ENCODE peak calls at places on chromosome 12, in seven cellular contexts. F is uterus, M is heart left ventricle, A is adrenal gland, Y is HepG2, V is esophagus squamous epithelium, O is spleen. U is an unnamed sample.

GRCh38 chr12:56129210-56129691 is 1.2 kb downstream of the ESYT1 start:
- DNase-seq in F (peak; percentile 72), M (peak; percentile 69), A (peak; percentile 54), Y (no peak), V (no peak), O (peak; percentile 96), U (peak; percentile 29)

GRCh38 chr12:47755655-47756562 is 2.8 kb downstream of the RAPGEF3 start:
- DNase-seq in F (no peak), M (no peak), A (no peak), Y (no peak), V (no peak), O (peak; percentile 67), U (no peak)

GRCh38 chr12:116087399-116087798 is 190.1 kb downstream of the MED13L start:
- DNase-seq in F (no peak), M (no peak), A (no peak), Y (no peak), V (no peak), O (no peak), U (no peak)

GRCh38 chr12:106106892-106107291 is 31.9 kb downstream of the NUAK1 start:
- DNase-seq in F (peak; percentile 66), M (no peak), A (no peak), Y (no peak), V (no peak), O (no peak), U (no peak)

GRCh38 chr12:106205208-106206069 is 42.4 kb downstream of the CKAP4 start:
- DNase-seq in F (no peak), M (peak; percentile 57), A (peak; percentile 40), Y (peak; percentile 20), V (no peak), O (peak; percentile 46), U (no peak)

GRCh38 chr12:13146539-13146938 is 43.1 kb upstream of the GSG1 start:
- DNase-seq in F (peak; percentile 30), M (no peak), A (no peak), Y (no peak), V (no peak), O (no peak), U (no peak)

GRCh38 chr12:76649091-76649490 is 89.5 kb upstream of the OSBPL8 start:
- DNase-seq in F (no peak), M (no peak), A (no peak), Y (no peak), V (no peak), O (no peak), U (no peak)

GRCh38 chr12:116143883-116144266 is 133.6 kb downstream of the MED13L start:
- DNase-seq in F (no peak), M (no peak), A (no peak), Y (no peak), V (no peak), O (no peak), U (no peak)

GRCh38 chr12:54048694-54049093 is 4.9 kb upstream of the HOXC4 start:
- DNase-seq in F (no peak), M (no peak), A (no peak), Y (no peak), V (no peak), O (no peak), U (no peak)

GRCh38 chr12:71800177-71800576 is 39.4 kb upstream of the TBC1D15 start:
- DNase-seq in F (no peak), M (no peak), A (no peak), Y (no peak), V (no peak), O (no peak), U (no peak)

GRCh38 chr12:103944964-103945363 is 14.8 kb downstream of the HSP90B1 start:
- DNase-seq in F (no peak), M (no peak), A (no peak), Y (no peak), V (no peak), O (no peak), U (no peak)

GRCh38 chr12:13918883-13919282 is 62.5 kb downstream of the GRIN2B start:
- DNase-seq in F (no peak), M (no peak), A (no peak), Y (no peak), V (no peak), O (no peak), U (no peak)

GRCh38 chr12:70830221-70831061 is 90.1 kb downstream of the PTPRR start:
- DNase-seq in F (no peak), M (no peak), A (no peak), Y (no peak), V (no peak), O (no peak), U (no peak)

GRCh38 chr12:101594700-101595099 is at the start of gene MYBPC1:
- DNase-seq in F (no peak), M (no peak), A (no peak), Y (no peak), V (no peak), O (no peak), U (no peak)

GRCh38 chr12:53675701-53676607 is at the start of gene ATP5MC2:
- DNase-seq in F (peak; percentile 97), M (peak; percentile 97), A (peak; percentile 96), Y (peak; percentile 96), V (peak; percentile 74), O (peak; percentile 99), U (peak; percentile 94)

GRCh38 chr12:102543494-102543893 is 63.1 kb upstream of the IGF1 start:
- DNase-seq in F (no peak), M (no peak), A (no peak), Y (no peak), V (no peak), O (no peak), U (no peak)

GRCh38 chr12:1457901-1458300 is 136.5 kb downstream of the FBXL14 start:
- DNase-seq in F (no peak), M (peak; percentile 28), A (no peak), Y (no peak), V (no peak), O (no peak), U (no peak)

GRCh38 chr12:97716356-97716755 is 253.8 kb downstream of the RMST start:
- DNase-seq in F (no peak), M (no peak), A (no peak), Y (peak; percentile 9), V (no peak), O (no peak), U (peak; percentile 8)

GRCh38 chr12:46830731-46831334 is 5.0 kb upstream of the SLC38A4 start:
- DNase-seq in F (no peak), M (no peak), A (no peak), Y (no peak), V (no peak), O (no peak), U (no peak)

GRCh38 chr12:24118675-24119074 is 169.2 kb upstream of the SOX5 start:
- DNase-seq in F (no peak), M (no peak), A (no peak), Y (no peak), V (no peak), O (no peak), U (no peak)

GRCh38 chr12:6202846-6203245 is 2.6 kb downstream of the CD9 start:
- DNase-seq in F (no peak), M (no peak), A (no peak), Y (no peak), V (no peak), O (no peak), U (no peak)

GRCh38 chr12:95881331-95881955 is 22.7 kb downstream of the SNRPF start:
- DNase-seq in F (no peak), M (no peak), A (no peak), Y (no peak), V (no peak), O (no peak), U (no peak)

DNA sequence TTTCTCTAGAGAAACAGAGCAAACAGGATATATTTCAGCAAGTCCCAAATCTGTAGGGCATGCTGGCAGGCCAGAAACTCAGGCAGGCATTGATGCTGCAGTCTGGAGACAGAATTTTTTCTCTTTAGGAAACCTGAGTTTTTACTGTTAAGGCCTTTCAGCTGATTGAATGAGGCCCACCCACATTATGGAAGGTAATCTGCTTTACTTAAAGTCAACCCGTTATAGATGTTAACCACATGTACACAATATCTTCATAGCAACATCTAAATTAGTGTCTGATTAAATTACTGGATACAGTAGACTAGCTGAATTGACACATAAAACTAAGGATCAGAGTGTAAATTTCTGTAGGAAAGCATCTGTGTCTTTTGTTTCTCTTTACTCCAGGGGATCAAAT is 65.2 kb downstream of the SRGAP1 start:
- DNase-seq in F (no peak), M (no peak), A (no peak), Y (no peak), V (no peak), O (no peak), U (no peak)
- H3K27ac ChIP-seq in F (no peak overlapping the region), M (no peak overlapping the region), A (no peak overlapping the region), Y (no peak overlapping the region), V (no peak overlapping the region), O (no peak overlapping the region), U (no peak overlapping the region)

GRCh38 chr12:132460571-132460970 is 29.4 kb upstream of the FBRSL1 start:
- DNase-seq in F (no peak), M (no peak), A (no peak), Y (peak; percentile 40), V (no peak), O (no peak), U (no peak)
- H3K9me3 ChIP-seq in F (no peaks in the 10 kb centered on the region), M (no peaks in the 10 kb centered on the region), A (no peaks in the 10 kb centered on the region), Y (peaks cover 5% of the 10 kb centered on the region), V (no peaks in the 10 kb centered on the region), O (no peaks in the 10 kb centered on the region), U (no peaks in the 10 kb centered on the region)

GRCh38 chr12:128798543-128799341 is 25.0 kb downstream of the SLC15A4 start:
- DNase-seq in F (no peak), M (no peak), A (no peak), Y (no peak), V (no peak), O (no peak), U (no peak)

GRCh38 chr12:128803788-128804187 is 20.0 kb downstream of the SLC15A4 start:
- DNase-seq in F (no peak), M (no peak), A (no peak), Y (no peak), V (no peak), O (peak; percentile 17), U (no peak)

GRCh38 chr12:128802756-128803155 is 21.0 kb downstream of the SLC15A4 start:
- DNase-seq in F (no peak), M (no peak), A (no peak), Y (no peak), V (no peak), O (peak; percentile 48), U (no peak)

GRCh38 chr12:128801879-128802391 is 21.8 kb downstream of the SLC15A4 start:
- DNase-seq in F (no peak), M (peak; percentile 26), A (no peak), Y (no peak), V (no peak), O (peak; percentile 67), U (no peak)

GRCh38 chr12:128800606-128801005 is 23.2 kb downstream of the SLC15A4 start:
- DNase-seq in F (no peak), M (no peak), A (no peak), Y (no peak), V (no peak), O (peak; percentile 61), U (no peak)
- TF ChIP-seq POLR2A in F (no peak), M (no peak), A (no peak), Y (no peak), V (no peak), O (no peak), U (no peak)

DNA sequence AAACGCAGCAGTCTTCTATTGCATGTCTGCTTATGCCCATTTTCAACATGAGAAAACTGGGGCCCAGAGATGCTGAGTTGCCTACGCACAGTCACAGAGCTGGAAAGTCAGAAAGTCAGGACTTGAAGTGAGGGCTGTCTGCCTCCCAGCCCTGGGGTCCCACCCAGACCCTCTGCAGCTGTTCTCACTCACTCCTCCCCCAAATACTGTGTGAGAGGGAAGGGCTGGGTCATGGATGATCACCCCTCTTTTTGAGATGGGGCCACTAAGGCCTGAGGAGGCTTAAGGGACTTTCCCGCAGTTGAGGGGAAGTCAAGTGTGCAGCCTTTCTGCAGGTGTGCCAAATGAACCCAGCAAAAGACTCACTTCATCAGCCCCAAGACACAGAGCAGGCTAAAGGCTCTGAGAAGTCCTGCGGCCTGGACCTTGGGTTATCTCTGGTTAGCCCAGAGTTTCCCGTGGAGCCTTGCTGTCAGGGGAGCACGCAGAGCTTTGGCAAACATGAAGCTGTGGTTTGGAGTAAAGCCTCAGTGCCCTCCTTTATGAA is 18.7 kb downstream of the DTX1 start:
- DNase-seq in F (no peak), M (no peak), A (no peak), Y (no peak), V (no peak), O (peak; percentile 86), U (no peak)
- H3K27ac ChIP-seq in F (no peak overlapping the region), M (no peak overlapping the region), A (no peak overlapping the region), Y (no peak overlapping the region), V (no peak overlapping the region), O (peak overlapping the region; percentile 75), U (no peak overlapping the region)